ENCODE peak calls at places on chromosome 16, in nine cellular contexts. P is ascending aorta; U is PC-9; L is IMR-90; B is lung; S is neuronal stem cell; Z is effector memory CD4-positive, alpha-beta T cell; X is GM23248; F is mammary epithelial cell. G is an unnamed sample.
A peak's percentile ranks its signal among the peaks of the same experiment; 100 is the strongest.

GRCh38 chr16:64983983-64984382 is 137.9 kb downstream of the CDH11 start:
- DNase-seq in P (no peak), U (no peak), L (peak; percentile 89), B (peak; percentile 29), S (peak; percentile 30), Z (no peak), X (peak; percentile 83), F (peak; percentile 2), G (no peak)

GRCh38 chr16:27449434-27450188 is 47.6 kb downstream of the IL21R start:
- DNase-seq in P (no peak), U (no peak), L (no peak), B (no peak), S (no peak), Z (peak; percentile 59), X (no peak), F (no peak), G (no peak)

GRCh38 chr16:74837056-74837455 is 62.4 kb upstream of the FA2H start:
- DNase-seq in P (no peak), U (no peak), L (no peak), B (no peak), S (no peak), Z (no peak), X (no peak), F (peak; percentile 25), G (no peak)

GRCh38 chr16:78816499-78817441 is 717.3 kb downstream of the WWOX start:
- DNase-seq in P (no peak), U (no peak), L (no peak), B (no peak), S (no peak), Z (no peak), X (no peak), F (no peak), G (peak; percentile 45)

GRCh38 chr16:55495616-55496289 is 13.1 kb upstream of the LPCAT2 start:
- DNase-seq in P (no peak), U (no peak), L (peak; percentile 85), B (peak; percentile 64), S (no peak), Z (no peak), X (peak; percentile 92), F (peak; percentile 77), G (no peak)

GRCh38 chr16:87608400-87608985 is 6.2 kb downstream of the JPH3 start:
- DNase-seq in P (no peak), U (peak; percentile 60), L (peak; percentile 52), B (no peak), S (peak; percentile 71), Z (no peak), X (peak; percentile 74), F (peak; percentile 46), G (peak; percentile 43)

GRCh38 chr16:17155480-17155879 is 315.3 kb downstream of the XYLT1 start:
- DNase-seq in P (no peak), U (no peak), L (no peak), B (no peak), S (no peak), Z (no peak), X (no peak), F (no peak), G (no peak)

GRCh38 chr16:64450170-64450569 is 671.7 kb downstream of the CDH11 start:
- DNase-seq in P (no peak), U (no peak), L (peak; percentile 30), B (no peak), S (no peak), Z (no peak), X (peak; percentile 82), F (no peak), G (no peak)

DNA sequence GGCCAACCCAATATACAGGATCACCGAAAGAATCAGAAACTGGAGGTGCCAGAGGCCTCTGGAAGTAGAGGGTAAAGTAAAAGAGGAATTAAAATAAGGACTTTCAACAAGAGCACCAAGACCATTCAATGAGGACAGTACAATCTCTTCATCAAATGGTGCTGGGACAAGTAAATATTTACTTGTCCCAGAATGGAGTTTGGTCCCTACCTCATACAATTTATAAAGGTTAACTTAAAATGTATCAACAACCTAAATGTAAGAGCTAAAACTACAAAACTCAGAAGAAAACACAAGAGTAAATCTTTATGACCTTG is 56.5 kb downstream of the USP31 start:
- DNase-seq in P (no peak), U (no peak), L (no peak), B (no peak), S (no peak), Z (no peak), X (no peak), F (no peak), G (no peak)
- H3K4me1 ChIP-seq in P (no peaks in the 10 kb centered on the region), U (no peaks in the 10 kb centered on the region), L (no peaks in the 10 kb centered on the region), B (peaks cover 3% of the 10 kb centered on the region), S (no peaks in the 10 kb centered on the region), Z (no peaks in the 10 kb centered on the region), X (peaks cover 9% of the 10 kb centered on the region), F (no peaks in the 10 kb centered on the region), G (no peaks in the 10 kb centered on the region)

GRCh38 chr16:66207139-66207863 is 159.2 kb upstream of the CDH5 start:
- DNase-seq in P (no peak), U (no peak), L (no peak), B (peak; percentile 39), S (no peak), Z (no peak), X (peak; percentile 37), F (no peak), G (peak; percentile 55)
- H3K27ac ChIP-seq in P (no peak overlapping the region), U (no peak overlapping the region), L (no peak overlapping the region), B (peak overlapping the region; percentile 73), S (no peak overlapping the region), Z (no peak overlapping the region), X (no peak overlapping the region), F (no peak overlapping the region), G (no peak overlapping the region)

GRCh38 chr16:67391424-67392300 is 1.6 kb downstream of the TPPP3 start:
- DNase-seq in P (no peak), U (no peak), L (no peak), B (no peak), S (no peak), Z (no peak), X (peak; percentile 49), F (no peak), G (no peak)

GRCh38 chr16:67394271-67395104 is 1.2 kb upstream of the TPPP3 start:
- DNase-seq in P (no peak), U (no peak), L (no peak), B (no peak), S (peak; percentile 29), Z (no peak), X (peak; percentile 53), F (no peak), G (no peak)

GRCh38 chr16:67393790-67394270 is 532 bp upstream of the TPPP3 start:
- DNase-seq in P (no peak), U (no peak), L (no peak), B (no peak), S (no peak), Z (no peak), X (no peak), F (no peak), G (no peak)

GRCh38 chr16:67392301-67393059 is 818 bp downstream of the TPPP3 start:
- DNase-seq in P (no peak), U (no peak), L (no peak), B (no peak), S (no peak), Z (no peak), X (no peak), F (no peak), G (peak; percentile 62)

DNA sequence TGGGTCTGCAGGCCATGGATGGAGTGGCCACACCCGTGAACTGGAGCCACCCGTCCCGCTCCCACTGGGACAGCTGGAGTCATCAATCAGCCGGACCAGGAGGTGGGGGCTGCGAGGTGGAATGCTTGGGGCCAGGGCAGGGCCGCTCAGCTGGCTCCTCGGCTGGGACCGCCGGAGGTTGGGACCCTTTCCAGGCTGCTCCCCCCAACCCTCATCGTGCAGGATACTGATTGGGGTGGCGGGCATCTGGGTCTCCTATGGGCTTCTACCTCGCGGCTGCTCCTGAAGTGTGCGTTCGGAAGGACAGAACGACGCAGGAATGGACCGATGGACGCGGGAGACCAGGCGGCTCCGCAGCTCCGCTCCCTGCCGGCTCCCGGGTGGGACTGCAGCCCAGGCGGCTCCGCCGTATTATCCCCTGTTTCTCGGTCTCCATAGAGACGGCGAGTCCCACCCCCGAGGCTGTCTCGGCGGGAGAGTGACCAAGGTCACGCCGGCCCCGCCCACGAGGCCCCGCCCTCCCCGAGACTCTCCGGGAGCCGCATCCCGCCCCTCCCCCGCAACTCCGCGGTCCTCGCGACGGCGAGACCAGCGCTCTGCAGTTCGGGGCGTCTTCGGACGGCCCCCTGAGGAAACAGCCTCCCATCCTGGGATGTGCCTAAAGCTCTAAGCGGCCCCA is at the start of gene TPPP3:
- DNase-seq in P (peak; percentile 50), U (peak; percentile 83), L (peak; percentile 76), B (peak; percentile 84), S (peak; percentile 85), Z (peak; percentile 28), X (peak; percentile 91), F (peak; percentile 32), G (peak; percentile 90)
- H3K4me1 ChIP-seq in P (peaks cover 25% of the 10 kb centered on the region), U (peaks cover 17% of the 10 kb centered on the region), L (peaks cover 16% of the 10 kb centered on the region), B (peaks cover 29% of the 10 kb centered on the region), S (peaks cover 57% of the 10 kb centered on the region), Z (peaks cover 15% of the 10 kb centered on the region), X (peaks cover 6% of the 10 kb centered on the region), F (peaks cover 37% of the 10 kb centered on the region), G (peaks cover 63% of the 10 kb centered on the region)

GRCh38 chr16:25014500-25015147 is 545 bp downstream of the ARHGAP17 start:
- DNase-seq in P (no peak), U (peak; percentile 33), L (peak; percentile 48), B (peak; percentile 35), S (peak; percentile 46), Z (no peak), X (peak; percentile 75), F (peak; percentile 52), G (peak; percentile 52)

GRCh38 chr16:25013049-25013448 is 2.1 kb downstream of the ARHGAP17 start:
- DNase-seq in P (no peak), U (no peak), L (no peak), B (no peak), S (no peak), Z (no peak), X (no peak), F (no peak), G (no peak)

GRCh38 chr16:25012525-25012991 is 2.6 kb downstream of the ARHGAP17 start:
- DNase-seq in P (no peak), U (no peak), L (peak; percentile 76), B (no peak), S (no peak), Z (no peak), X (peak; percentile 94), F (peak; percentile 57), G (no peak)

GRCh38 chr16:25011891-25012499 is 3.2 kb downstream of the ARHGAP17 start:
- DNase-seq in P (no peak), U (no peak), L (peak; percentile 51), B (no peak), S (no peak), Z (no peak), X (peak; percentile 62), F (no peak), G (no peak)

DNA sequence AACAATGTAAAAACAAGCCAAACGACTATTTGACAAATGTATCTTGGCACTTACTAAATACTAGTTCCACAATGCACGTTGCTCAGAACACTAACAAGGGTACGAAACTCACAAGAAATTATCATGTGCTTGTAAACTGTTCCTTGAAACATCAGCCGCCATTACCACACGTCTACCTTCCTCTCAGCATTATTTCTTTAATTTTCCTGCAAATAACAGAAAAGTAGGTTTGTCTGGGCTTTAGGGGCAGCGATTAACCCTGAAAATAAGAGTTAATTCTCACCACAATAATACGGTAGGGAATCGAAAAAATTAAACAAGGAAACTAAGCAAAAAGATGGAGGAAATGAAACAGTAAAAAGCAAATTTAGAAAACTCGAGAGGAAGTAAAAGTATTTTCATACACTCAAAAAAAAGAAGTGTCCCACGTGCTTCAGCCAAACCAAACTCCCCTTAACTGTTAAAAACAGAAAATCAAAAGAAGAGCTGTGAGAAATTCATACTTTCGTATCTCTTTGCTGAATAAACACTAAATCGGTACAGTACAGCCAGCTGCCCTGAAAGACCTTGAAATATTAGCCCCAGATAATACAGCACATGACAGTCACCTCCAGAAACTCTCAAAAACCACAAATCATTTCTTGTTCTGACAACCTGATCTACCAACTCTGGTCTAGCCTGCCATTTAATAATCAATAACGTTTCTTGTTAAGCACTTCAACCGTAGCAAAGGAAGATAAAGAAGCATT is 1.2 kb downstream of the ARHGAP17 start:
- DNase-seq in P (no peak), U (no peak), L (no peak), B (no peak), S (no peak), Z (no peak), X (no peak), F (no peak), G (no peak)
- H3K27ac ChIP-seq in P (peak overlapping the region; percentile 95), U (peak overlapping the region; percentile 52), L (peak overlapping the region; percentile 98), B (peak overlapping the region; percentile 99), S (no peak overlapping the region), Z (peak overlapping the region; percentile 77), X (peak overlapping the region; percentile 85), F (peak overlapping the region; percentile 69), G (peak overlapping the region; percentile 95)

G was measured in tibial artery.